ENCODE peak calls at places on chromosomes 1 and 21, in six cellular contexts. X is A549, V is stomach, Z is SK-N-SH, G is GM12878, M is H1. F is an unnamed sample.

GRCh38 chr1:228158690-228159665 is 6.6 kb upstream of the IBA57 start:
- DNase-seq in X (no peak), V (no peak), Z (no peak), G (no peak), M (no peak), F (no peak)

GRCh38 chr21:26806734-26807372 is 38.4 kb downstream of the ADAMTS1 start:
- DNase-seq in X (no peak), V (no peak), Z (no peak), G (no peak), M (no peak), F (no peak)

GRCh38 chr1:117851687-117852086 is 77.7 kb downstream of the GDAP2 start:
- DNase-seq in X (no peak), V (no peak), Z (no peak), G (no peak), M (no peak), F (no peak)

GRCh38 chr1:47621977-47622376 is 184.1 kb downstream of the FOXD2 start:
- DNase-seq in X (no peak), V (peak; percentile 1), Z (no peak), G (no peak), M (no peak), F (no peak)

GRCh38 chr1:37476460-37477197 is 2.2 kb downstream of the ZC3H12A start:
- DNase-seq in X (peak; percentile 65), V (peak; percentile 75), Z (no peak), G (no peak), M (no peak), F (peak; percentile 86)

GRCh38 chr1:153122831-153123421 is 9.6 kb upstream of the SPRR2F start:
- DNase-seq in X (peak; percentile 2), V (peak; percentile 62), Z (no peak), G (peak; percentile 40), M (peak; percentile 27), F (peak; percentile 76)

GRCh38 chr1:34130306-34130705 is 34.7 kb downstream of the CSMD2 start:
- DNase-seq in X (no peak), V (no peak), Z (no peak), G (no peak), M (no peak), F (no peak)

GRCh38 chr1:92464588-92465255 is 22.0 kb downstream of the GFI1 start:
- DNase-seq in X (no peak), V (no peak), Z (no peak), G (no peak), M (no peak), F (no peak)

DNA sequence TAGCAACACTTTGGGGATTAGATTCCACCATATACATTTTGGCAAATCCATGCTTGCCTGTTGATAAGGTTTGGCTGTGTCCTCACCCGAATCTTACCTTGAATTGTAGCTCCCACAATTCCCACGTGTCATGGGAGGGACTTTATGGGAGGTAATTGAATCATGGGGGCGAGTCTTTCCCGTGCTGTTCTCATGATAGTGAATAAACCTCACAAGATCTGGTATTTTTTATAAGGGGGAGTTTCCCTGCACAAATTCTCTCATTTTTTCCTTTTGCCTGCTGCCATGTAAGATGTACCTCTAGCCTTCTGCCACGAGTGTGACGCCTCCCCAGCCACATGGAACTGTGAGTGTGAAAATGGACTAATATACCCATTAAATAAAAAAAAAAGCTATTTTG is 265.3 kb downstream of the MRPL39 start:
- DNase-seq in X (no peak), V (no peak), Z (no peak), G (no peak), M (no peak), F (no peak)
- H3K9me3 ChIP-seq in X (no peaks in the 10 kb centered on the region), V (no peaks in the 10 kb centered on the region), Z (peaks cover 4% of the 10 kb centered on the region), G (no peaks in the 10 kb centered on the region), M (no peaks in the 10 kb centered on the region), F (no peaks in the 10 kb centered on the region)

GRCh38 chr1:57133686-57134085 is 167.9 kb upstream of the C8B start:
- DNase-seq in X (no peak), V (no peak), Z (no peak), G (no peak), M (no peak), F (no peak)

GRCh38 chr1:57142999-57143398 is 177.2 kb upstream of the C8B start:
- DNase-seq in X (no peak), V (no peak), Z (no peak), G (no peak), M (no peak), F (no peak)

GRCh38 chr1:57137980-57138379 is 172.2 kb upstream of the C8B start:
- DNase-seq in X (no peak), V (no peak), Z (no peak), G (peak; percentile 9), M (no peak), F (no peak)

GRCh38 chr1:57132993-57133614 is 167.3 kb upstream of the C8B start:
- DNase-seq in X (no peak), V (no peak), Z (no peak), G (no peak), M (no peak), F (no peak)

GRCh38 chr1:57138432-57139078 is 172.7 kb upstream of the C8B start:
- DNase-seq in X (no peak), V (no peak), Z (no peak), G (no peak), M (no peak), F (no peak)
- TF ChIP-seq EP300 in X (no peak), V (no peak), Z (no peak), G (no peak), M (no peak), F (no peak)

GRCh38 chr1:23101891-23102688 is 66.6 kb downstream of the LUZP1 start:
- DNase-seq in X (no peak), V (no peak), Z (no peak), G (no peak), M (no peak), F (no peak)

GRCh38 chr1:23099171-23099536 is 69.5 kb downstream of the LUZP1 start:
- DNase-seq in X (no peak), V (no peak), Z (no peak), G (no peak), M (no peak), F (no peak)

GRCh38 chr1:23100074-23100748 is 68.4 kb downstream of the LUZP1 start:
- DNase-seq in X (peak; percentile 68), V (peak; percentile 30), Z (peak; percentile 15), G (no peak), M (no peak), F (no peak)

GRCh38 chr1:23103001-23103879 is 65.4 kb downstream of the LUZP1 start:
- DNase-seq in X (peak; percentile 41), V (no peak), Z (no peak), G (no peak), M (no peak), F (no peak)

GRCh38 chr1:23101101-23101827 is 67.4 kb downstream of the LUZP1 start:
- DNase-seq in X (peak; percentile 61), V (no peak), Z (no peak), G (no peak), M (no peak), F (no peak)
- H3K4me1 ChIP-seq in X (peaks cover 56% of the 10 kb centered on the region), V (peaks cover 16% of the 10 kb centered on the region), Z (peaks cover 46% of the 10 kb centered on the region), G (no peaks in the 10 kb centered on the region), M (no peaks in the 10 kb centered on the region), F (peaks cover 14% of the 10 kb centered on the region)

GRCh38 chr1:206012086-206012859 is 9.1 kb upstream of the RAB7B start:
- DNase-seq in X (no peak), V (peak; percentile 82), Z (no peak), G (peak; percentile 66), M (no peak), F (no peak)

GRCh38 chr1:206010101-206010500 is 6.9 kb upstream of the RAB7B start:
- DNase-seq in X (no peak), V (no peak), Z (no peak), G (no peak), M (no peak), F (no peak)

GRCh38 chr1:206014591-206014990 is 9.1 kb downstream of the CTSE start:
- DNase-seq in X (no peak), V (no peak), Z (no peak), G (no peak), M (no peak), F (no peak)

GRCh38 chr1:206011057-206011456 is 7.9 kb upstream of the RAB7B start:
- DNase-seq in X (no peak), V (no peak), Z (no peak), G (no peak), M (no peak), F (no peak)

DNA sequence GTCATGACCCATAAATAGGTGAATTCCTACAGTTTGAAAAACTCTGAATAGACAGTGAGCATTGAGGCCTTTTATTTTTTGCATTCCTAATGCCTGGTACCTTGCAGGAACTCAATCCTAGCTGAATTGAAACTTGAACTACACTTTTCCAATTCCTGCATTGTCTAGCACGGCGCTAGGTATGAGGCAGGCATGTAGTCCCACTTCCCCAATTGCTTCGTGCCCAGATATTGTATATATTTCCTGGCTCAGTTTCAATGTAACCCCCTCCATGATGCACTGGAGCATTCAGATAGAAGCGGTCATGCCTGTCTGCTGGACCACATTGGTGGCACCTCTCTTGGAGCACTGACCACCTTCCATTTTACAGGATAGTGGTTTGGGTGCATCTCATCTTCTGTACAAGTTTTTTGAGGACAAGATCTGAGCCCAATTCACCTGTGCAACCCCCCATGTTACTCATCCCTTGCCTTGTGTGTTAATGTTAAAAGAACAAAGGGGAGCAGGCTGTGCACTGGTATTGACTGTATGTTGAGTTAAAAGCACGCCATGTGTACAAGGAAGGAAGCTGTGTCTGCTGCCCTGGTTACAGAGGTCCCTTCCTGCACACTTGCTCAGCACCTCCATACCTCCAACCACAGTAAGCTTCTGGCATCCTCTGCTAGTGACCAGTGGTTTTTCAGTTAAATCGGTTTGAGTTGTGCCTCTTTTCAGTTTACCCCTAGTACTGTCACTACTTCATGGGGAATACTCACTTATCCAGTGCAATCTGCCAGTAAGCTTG is 10.0 kb upstream of the RAB7B start:
- DNase-seq in X (no peak), V (no peak), Z (no peak), G (no peak), M (no peak), F (no peak)
- H3K9me3 ChIP-seq in X (no peaks in the 10 kb centered on the region), V (no peaks in the 10 kb centered on the region), Z (no peaks in the 10 kb centered on the region), G (no peaks in the 10 kb centered on the region), M (no peaks in the 10 kb centered on the region), F (no peaks in the 10 kb centered on the region)

GRCh38 chr1:172397633-172398032 is 22.9 kb upstream of the C1orf105 start:
- DNase-seq in X (no peak), V (no peak), Z (no peak), G (no peak), M (no peak), F (no peak)

GRCh38 chr1:172398193-172398592 is 22.3 kb upstream of the C1orf105 start:
- DNase-seq in X (no peak), V (no peak), Z (no peak), G (no peak), M (no peak), F (no peak)

GRCh38 chr1:172397221-172397620 is 23.3 kb upstream of the C1orf105 start:
- DNase-seq in X (no peak), V (no peak), Z (no peak), G (no peak), M (no peak), F (no peak)

GRCh38 chr1:172400073-172400737 is 20.3 kb upstream of the C1orf105 start:
- DNase-seq in X (no peak), V (no peak), Z (no peak), G (no peak), M (no peak), F (no peak)

GRCh38 chr1:172399369-172400072 is 21.0 kb upstream of the C1orf105 start:
- DNase-seq in X (peak; percentile 90), V (peak; percentile 28), Z (peak; percentile 29), G (no peak), M (no peak), F (peak; percentile 47)
- TF ChIP-seq EP300 in X (peak; percentile 13), V (no peak), Z (no peak), G (no peak), M (no peak), F (no peak)